ENCODE peak calls at places on chromosomes 1 and 21, in four cellular contexts. J, N, S and L are unnamed samples.

GRCh38 chr1:59146651-59147358 is 150.1 kb upstream of the FGGY start:
- DNase-seq in J (peak; percentile 43), N (peak; percentile 52), S (peak; percentile 75), L (peak; percentile 76)

GRCh38 chr1:214707306-214708087 is 104.5 kb downstream of the CENPF start:
- DNase-seq in J (no peak), N (no peak), S (no peak), L (no peak)

GRCh38 chr1:112320035-112320429 is 76.0 kb upstream of the CTTNBP2NL start:
- DNase-seq in S (no peak), J (no peak), N (no peak), L (no peak)

GRCh38 chr21:34595457-34595856 is 19.5 kb downstream of the RCAN1 start:
- DNase-seq in S (no peak), N (no peak), J (no peak), L (no peak)

GRCh38 chr1:49297783-49298182 is 521.1 kb upstream of the BEND5 start:
- DNase-seq in S (no peak), J (no peak), N (no peak), L (no peak)

GRCh38 chr1:165152727-165153126 is 203.8 kb downstream of the LMX1A start:
- DNase-seq in S (no peak), N (peak; percentile 61), J (no peak), L (peak; percentile 64)

GRCh38 chr1:95309031-95309459 is 75.0 kb downstream of the RWDD3 start:
- DNase-seq in S (no peak), J (no peak), N (peak; percentile 75), L (no peak)

GRCh38 chr1:171754381-171754705 is 12.5 kb upstream of the VAMP4 start:
- DNase-seq in N (no peak), J (no peak), S (no peak), L (no peak)

GRCh38 chr1:82867781-82868180 is 1067.0 kb downstream of the ADGRL2 start:
- DNase-seq in J (no peak), S (no peak), N (peak; percentile 38), L (no peak)

GRCh38 chr1:201495447-201496295 is 11.3 kb downstream of the CSRP1 start:
- DNase-seq in S (peak; percentile 74), J (peak; percentile 82), N (peak; percentile 88), L (peak; percentile 84)

GRCh38 chr1:28028873-28029654 is 59.3 kb downstream of the EYA3 start:
- DNase-seq in N (no peak), S (no peak), J (no peak), L (no peak)

GRCh38 chr1:91806777-91807700 is 78.9 kb downstream of the TGFBR3 start:
- DNase-seq in J (no peak), S (no peak), N (no peak), L (no peak)

GRCh38 chr1:169451425-169451824 is 24.2 kb upstream of the CCDC181 start:
- DNase-seq in S (no peak), N (no peak), J (no peak), L (no peak)

GRCh38 chr1:24105368-24106160 is 6.4 kb downstream of the MYOM3 start:
- DNase-seq in J (no peak), S (no peak), N (no peak), L (no peak)

GRCh38 chr1:18725231-18725895 is 94.7 kb downstream of the PAX7 start:
- DNase-seq in N (peak; percentile 48), S (no peak), J (no peak), L (no peak)

GRCh38 chr1:79283451-79283850 is 276.9 kb upstream of the ADGRL4 start:
- DNase-seq in S (no peak), N (no peak), J (no peak), L (no peak)

GRCh38 chr1:231550448-231550781 is 21.9 kb downstream of the TSNAX start:
- DNase-seq in N (peak; percentile 43), S (no peak), J (no peak), L (no peak)

GRCh38 chr1:220213381-220213983 is 58.8 kb downstream of the RAB3GAP2 start:
- DNase-seq in J (no peak), S (no peak), N (no peak), L (no peak)

GRCh38 chr1:92934395-92935378 is 26.6 kb downstream of the DIPK1A start:
- DNase-seq in J (peak; percentile 56), S (no peak), N (no peak), L (peak; percentile 31)

DNA sequence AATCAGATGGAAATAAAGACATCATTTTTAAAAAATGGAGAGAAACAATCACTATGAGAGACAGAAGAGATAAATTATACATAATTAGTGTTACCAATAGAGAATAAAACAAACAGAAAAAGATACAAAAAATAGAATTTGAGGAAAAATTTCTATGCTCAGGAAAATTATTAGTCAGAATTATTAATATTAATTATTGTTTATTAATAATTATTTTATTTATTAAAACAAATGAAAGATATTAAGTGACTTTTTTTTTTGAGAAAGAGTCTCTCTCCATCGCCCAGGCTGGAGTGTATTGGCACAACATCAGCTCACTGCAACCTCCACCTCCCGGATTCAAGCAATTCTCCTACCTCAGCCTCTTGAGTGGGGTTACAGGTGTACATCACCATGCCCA is 299.8 kb upstream of the NR5A2 start:
- DNase-seq in S (no peak), N (no peak), J (no peak), L (no peak)
- H3K27ac ChIP-seq in S (no peak overlapping the region), N (no peak overlapping the region), J (no peak overlapping the region), L (no peak overlapping the region)

DNA sequence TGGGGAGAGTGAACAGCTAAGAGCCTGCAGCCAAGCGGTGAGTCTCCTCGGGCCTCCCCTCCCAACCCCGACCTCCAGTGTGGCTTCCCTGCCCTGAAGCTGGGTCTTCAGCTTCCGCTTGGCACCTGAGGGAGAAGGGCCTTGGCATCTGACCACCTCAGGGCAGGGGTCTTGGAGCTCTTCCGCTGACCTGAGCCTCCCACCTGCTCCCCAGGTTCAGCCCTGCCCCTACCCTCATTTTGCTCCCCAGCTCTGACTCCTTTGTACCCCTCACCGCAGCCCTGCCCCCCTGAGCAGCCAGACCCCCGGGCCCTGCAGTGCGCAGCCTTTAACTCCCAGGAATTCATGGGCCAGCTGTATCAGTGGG is 4.9 kb downstream of the ADAMTSL4 start:
- DNase-seq in S (no peak), J (no peak), N (no peak), L (no peak)
- H3K27ac ChIP-seq in S (peak overlapping the region; percentile 14), J (peak overlapping the region; percentile 97), N (no peak overlapping the region), L (no peak overlapping the region)

GRCh38 chr21:43884012-43884860 is 19.2 kb downstream of the AGPAT3 start:
- DNase-seq in N (peak; percentile 49), S (no peak), J (no peak), L (peak; percentile 51)
- H3K27ac ChIP-seq in N (no peak overlapping the region), S (peak overlapping the region; percentile 5), J (no peak overlapping the region), L (no peak overlapping the region)

GRCh38 chr1:223715710-223716103 is 3.4 kb downstream of the CAPN2 start:
- DNase-seq in J (no peak), N (no peak), S (no peak), L (no peak)
- H3K27ac ChIP-seq in J (peak overlapping the region; percentile 31), N (no peak overlapping the region), S (peak overlapping the region; percentile 21), L (peak overlapping the region; percentile 96)

GRCh38 chr21:36792505-36792967 is 93.6 kb downstream of the SIM2 start:
- DNase-seq in N (no peak), S (no peak), J (no peak), L (peak; percentile 26)

GRCh38 chr21:36791695-36792451 is 93.0 kb downstream of the SIM2 start:
- DNase-seq in N (peak; percentile 25), J (no peak), S (no peak), L (no peak)

GRCh38 chr21:36790616-36791015 is 91.7 kb downstream of the SIM2 start:
- DNase-seq in N (peak; percentile 7), S (no peak), J (no peak), L (no peak)

GRCh38 chr21:36788116-36788515 is 89.2 kb downstream of the SIM2 start:
- DNase-seq in N (no peak), S (no peak), J (no peak), L (no peak)

GRCh38 chr21:36791150-36791549 is 92.2 kb downstream of the SIM2 start:
- DNase-seq in S (no peak), J (no peak), N (no peak), L (no peak)
- H3K27ac ChIP-seq in S (no peak overlapping the region), J (no peak overlapping the region), N (no peak overlapping the region), L (no peak overlapping the region)